ENCODE peak calls at places on chromosomes 5 and 9, in seven cellular contexts. M is ovary, V is uterus, A is cardiac muscle cell, Z is colonic mucosa, J is gastrocnemius medialis, K is A549. D is an unnamed sample. For H3K4me1, the result is how much of the 10 kb centered on the place peaks cover.

GRCh38 chr9:116276651-116277121 is 123.1 kb downstream of the PAPPA start:
- DNase-seq in M (no peak), V (no peak), A (no peak), Z (no peak), J (no peak), K (no peak), D (no peak)

GRCh38 chr5:54991446-54991845 is 6.1 kb upstream of the ESM1 start:
- DNase-seq in M (no peak), V (no peak), A (peak), Z (no peak), J (no peak), K (no peak), D (no peak)

GRCh38 chr5:69230181-69230580 is 4.5 kb upstream of the CDK7 start:
- DNase-seq in M (no peak), V (no peak), A (no peak), Z (no peak), J (no peak), K (no peak), D (no peak)

GRCh38 chr5:72167790-72168189 is 60.5 kb downstream of the MAP1B start:
- DNase-seq in M (peak), V (peak), A (peak), Z (no peak), J (peak), K (no peak), D (peak)

GRCh38 chr5:159316519-159317383 is 13.5 kb downstream of the IL12B start:
- DNase-seq in M (peak), V (no peak), A (peak), Z (peak), J (no peak), K (peak), D (no peak)

GRCh38 chr9:21965401-21965951 is 28.7 kb downstream of the CDKN2A start:
- DNase-seq in M (no peak), V (no peak), A (peak), Z (peak), J (peak), K (no peak), D (peak)

GRCh38 chr5:10563940-10564837 is at the start of gene ANKRD33B:
- DNase-seq in M (peak), V (peak), A (peak), Z (peak), J (no peak), K (peak), D (peak)

GRCh38 chr5:80399553-80400239 is 8.2 kb upstream of the ZFYVE16 start:
- DNase-seq in M (no peak), V (no peak), A (no peak), Z (no peak), J (no peak), K (peak), D (no peak)

GRCh38 chr5:34491251-34491620 is 164.9 kb upstream of the RAI14 start:
- DNase-seq in M (no peak), V (no peak), A (peak), Z (no peak), J (no peak), K (no peak), D (no peak)

GRCh38 chr9:117460743-117461142 is 45.9 kb upstream of the ASTN2 start:
- DNase-seq in M (no peak), V (no peak), A (no peak), Z (no peak), J (no peak), K (no peak), D (no peak)

GRCh38 chr5:129216001-129216400 is 121.5 kb downstream of the ISOC1 start:
- DNase-seq in M (no peak), V (no peak), A (no peak), Z (no peak), J (no peak), K (no peak), D (no peak)

GRCh38 chr5:105952875-105953274 is 1717.9 kb downstream of the EFNA5 start:
- DNase-seq in M (no peak), V (no peak), A (no peak), Z (no peak), J (no peak), K (no peak), D (no peak)

GRCh38 chr9:95981741-95982390 is 106.4 kb downstream of the ERCC6L2 start:
- DNase-seq in M (no peak), V (no peak), A (no peak), Z (no peak), J (no peak), K (no peak), D (no peak)

GRCh38 chr5:1474875-1475543 is 29.8 kb upstream of the SLC6A3 start:
- DNase-seq in M (no peak), V (peak), A (no peak), Z (no peak), J (no peak), K (no peak), D (no peak)

GRCh38 chr5:127426661-127427060 is 90.8 kb upstream of the PRRC1 start:
- DNase-seq in M (no peak), V (no peak), A (peak), Z (no peak), J (no peak), K (no peak), D (peak)

GRCh38 chr5:74432240-74432639 is 208.3 kb downstream of the ENC1 start:
- DNase-seq in M (no peak), V (no peak), A (no peak), Z (no peak), J (no peak), K (no peak), D (no peak)

GRCh38 chr5:96855041-96855872 is 21.0 kb upstream of the ERAP2 start:
- DNase-seq in M (no peak), V (no peak), A (no peak), Z (peak), J (peak), K (no peak), D (no peak)

GRCh38 chr5:136162001-136162400 is 29.4 kb downstream of the SMAD5 start:
- DNase-seq in M (no peak), V (no peak), A (no peak), Z (no peak), J (no peak), K (no peak), D (no peak)

GRCh38 chr9:104800068-104800785 is 36.3 kb downstream of the NIPSNAP3B start:
- DNase-seq in M (no peak), V (no peak), A (no peak), Z (no peak), J (no peak), K (no peak), D (no peak)

GRCh38 chr5:126868961-126869451 is 92.1 kb downstream of the LMNB1 start:
- DNase-seq in M (no peak), V (no peak), A (no peak), Z (no peak), J (no peak), K (no peak), D (no peak)

GRCh38 chr5:175707751-175708375 is 50.0 kb downstream of the HRH2 start:
- DNase-seq in M (no peak), V (no peak), A (no peak), Z (no peak), J (no peak), K (no peak), D (no peak)

GRCh38 chr5:159073030-159073429 is 26.7 kb downstream of the EBF1 start:
- DNase-seq in M (no peak), V (no peak), A (no peak), Z (no peak), J (no peak), K (no peak), D (no peak)

GRCh38 chr5:113224605-113225065 is 210.2 kb downstream of the TSSK1B start:
- DNase-seq in M (no peak), V (no peak), A (no peak), Z (no peak), J (no peak), K (no peak), D (no peak)

DNA sequence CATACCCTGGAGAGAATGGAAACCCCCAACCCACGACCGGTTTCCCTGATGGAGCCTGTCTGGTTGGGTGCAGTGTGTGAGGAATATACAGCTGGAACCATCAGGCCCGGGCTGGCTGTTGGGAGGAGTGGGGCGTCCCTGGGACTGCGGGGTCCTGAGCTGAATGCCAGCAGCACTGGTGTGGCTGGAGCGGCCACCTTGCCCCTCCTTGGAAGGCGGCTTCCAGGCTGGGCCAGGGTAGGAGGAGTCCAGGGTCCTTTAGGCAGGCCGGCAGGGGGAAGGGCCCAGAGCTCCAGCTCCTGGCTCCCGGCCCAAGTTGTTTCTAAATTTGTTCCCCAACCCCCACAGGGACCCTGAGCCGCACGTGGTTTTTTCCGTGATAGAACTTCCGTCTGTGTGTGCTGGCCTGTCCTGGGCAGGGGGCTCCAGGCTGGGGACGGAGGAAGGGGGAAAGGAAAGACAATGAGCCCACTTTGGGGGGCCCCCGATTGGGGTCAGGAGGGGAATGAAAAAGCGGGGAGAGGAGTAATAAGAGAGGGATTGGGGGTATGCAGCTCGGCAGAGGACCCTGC is 683 bp upstream of the TOR4A start:
- DNase-seq in M (peak), V (peak), A (peak), Z (peak), J (peak), K (peak), D (peak)
- H3K4me1 ChIP-seq in M (under half), V (under half), A (under half), Z (under half), J (under half), K (under half), D (half or more)

GRCh38 chr5:179623001-179623905 is at the start of gene HNRNPH1:
- DNase-seq in M (peak), V (peak), A (peak), Z (peak), J (peak), K (peak), D (peak)
- TF ChIP-seq CTCF in M (no peak), V (no peak), A (no peak), Z (no peak), J (peak), K (peak), D (no peak)

GRCh38 chr5:67490543-67491321 is 294.1 kb upstream of the CD180 start:
- DNase-seq in M (no peak), V (no peak), A (no peak), Z (peak), J (no peak), K (no peak), D (no peak)

GRCh38 chr5:67495072-67495471 is 298.5 kb upstream of the CD180 start:
- DNase-seq in M (peak), V (no peak), A (no peak), Z (no peak), J (peak), K (no peak), D (no peak)

GRCh38 chr5:67496051-67496450 is 299.5 kb upstream of the CD180 start:
- DNase-seq in M (no peak), V (no peak), A (no peak), Z (no peak), J (no peak), K (no peak), D (no peak)

GRCh38 chr5:67494186-67494842 is 297.7 kb upstream of the CD180 start:
- DNase-seq in M (peak), V (peak), A (no peak), Z (no peak), J (peak), K (no peak), D (no peak)

DNA sequence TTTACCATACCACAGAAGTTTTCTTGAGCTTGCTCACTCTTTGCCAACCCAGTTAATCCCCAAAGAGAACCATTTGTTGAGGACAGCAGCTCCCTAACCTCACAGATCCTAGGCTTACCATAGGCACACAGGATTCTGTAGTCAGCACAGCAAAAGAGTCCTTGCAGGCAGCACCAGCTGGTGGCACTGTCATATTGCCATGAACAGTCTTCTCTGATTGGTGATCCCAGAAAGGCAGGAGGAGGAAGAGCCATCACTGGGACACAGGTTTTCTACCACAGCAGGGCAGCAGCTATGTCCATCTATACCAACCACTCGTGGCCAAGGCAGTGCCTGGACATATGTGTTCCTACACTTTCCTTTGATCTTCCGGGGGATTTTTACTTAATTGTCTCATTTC is 297.1 kb upstream of the CD180 start:
- DNase-seq in M (peak), V (no peak), A (peak), Z (peak), J (peak), K (peak), D (peak)
- H3K27ac ChIP-seq in M (no peak), V (peak), A (no peak), Z (no peak), J (peak), K (no peak), D (no peak)

GRCh38 chr5:8327016-8327415 is 458.1 kb downstream of the MTRR start:
- DNase-seq in M (no peak), V (no peak), A (no peak), Z (no peak), J (no peak), K (no peak), D (no peak)
- H3K4me1 ChIP-seq in M (under half), V (under half), A (under half), Z (under half), J (under half), K (under half), D (under half)

DNA sequence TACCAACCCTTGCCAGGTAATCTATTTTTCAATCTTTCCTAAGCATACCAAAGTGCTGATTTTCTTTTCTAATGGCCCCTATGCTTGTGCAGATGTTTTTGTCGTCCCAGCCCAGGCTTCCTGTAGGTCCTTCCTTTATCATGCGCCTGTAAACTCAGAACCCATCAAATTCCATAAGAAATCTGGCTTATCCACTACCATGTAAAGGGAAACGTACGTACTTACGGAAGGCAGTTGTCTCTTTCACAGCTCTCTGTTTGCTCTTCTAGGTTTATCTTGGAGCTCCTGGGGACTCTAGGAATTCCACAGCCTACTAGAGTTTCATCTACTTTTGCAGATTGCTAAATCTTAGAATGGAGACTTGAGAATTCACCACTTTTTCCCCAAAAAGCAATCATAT is 9.0 kb downstream of the BRINP1 start:
- DNase-seq in M (no peak), V (no peak), A (no peak), Z (no peak), J (no peak), K (no peak), D (no peak)
- TF ChIP-seq CTCF in M (no peak), V (no peak), A (no peak), Z (no peak), J (no peak), K (no peak), D (no peak)

DNA sequence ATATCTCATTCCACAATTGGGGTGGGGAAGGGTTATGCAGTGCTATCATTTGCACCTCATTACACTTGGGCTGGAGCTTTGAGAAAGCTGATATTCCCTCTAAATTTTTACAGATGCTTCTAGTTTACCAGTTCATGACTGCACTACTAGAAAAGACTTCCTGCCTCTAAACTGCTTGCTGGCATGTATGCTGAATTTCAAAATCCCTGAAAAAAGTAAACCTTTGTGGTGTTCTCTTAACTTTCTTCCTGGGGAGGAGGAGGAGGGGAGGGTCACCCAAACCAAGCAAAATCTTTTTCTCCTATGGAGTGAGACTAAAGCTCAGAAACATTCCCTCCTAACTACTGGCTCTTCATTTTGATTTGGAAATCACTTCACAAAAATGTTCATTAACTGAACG is 45.1 kb downstream of the BNC2 start:
- DNase-seq in M (no peak), V (no peak), A (no peak), Z (no peak), J (no peak), K (no peak), D (no peak)
- H3K27ac ChIP-seq in M (no peak), V (peak), A (no peak), Z (no peak), J (no peak), K (no peak), D (peak)

DNA sequence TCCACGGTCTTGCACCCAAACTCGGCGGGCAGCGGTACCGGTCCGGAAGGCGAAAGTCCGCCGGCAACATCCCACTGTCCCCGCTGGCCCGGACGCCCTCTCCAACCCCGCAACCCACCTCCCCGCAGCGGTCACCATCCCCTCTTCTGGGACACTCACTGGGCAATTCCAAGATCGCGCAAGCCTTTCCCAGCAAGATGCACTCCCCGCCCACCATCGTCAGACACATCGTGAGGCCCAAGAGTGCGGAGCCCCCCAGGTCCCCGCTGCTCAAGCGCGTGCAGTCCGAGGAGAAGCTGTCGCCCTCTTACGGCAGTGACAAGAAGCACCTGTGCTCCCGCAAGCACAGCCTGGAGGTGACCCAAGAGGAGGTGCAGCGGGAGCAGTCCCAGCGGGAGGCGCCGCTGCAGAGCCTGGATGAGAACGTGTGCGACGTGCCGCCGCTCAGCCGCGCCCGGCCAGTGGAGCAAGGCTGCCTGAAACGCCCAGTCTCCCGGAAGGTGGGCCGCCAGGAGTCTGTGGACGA is 33.3 kb downstream of the CD180 start:
- DNase-seq in M (no peak), V (no peak), A (no peak), Z (no peak), J (no peak), K (no peak), D (no peak)
- H3K4me1 ChIP-seq in M (under half), V (under half), A (under half), Z (under half), J (under half), K (under half), D (under half)

DNA sequence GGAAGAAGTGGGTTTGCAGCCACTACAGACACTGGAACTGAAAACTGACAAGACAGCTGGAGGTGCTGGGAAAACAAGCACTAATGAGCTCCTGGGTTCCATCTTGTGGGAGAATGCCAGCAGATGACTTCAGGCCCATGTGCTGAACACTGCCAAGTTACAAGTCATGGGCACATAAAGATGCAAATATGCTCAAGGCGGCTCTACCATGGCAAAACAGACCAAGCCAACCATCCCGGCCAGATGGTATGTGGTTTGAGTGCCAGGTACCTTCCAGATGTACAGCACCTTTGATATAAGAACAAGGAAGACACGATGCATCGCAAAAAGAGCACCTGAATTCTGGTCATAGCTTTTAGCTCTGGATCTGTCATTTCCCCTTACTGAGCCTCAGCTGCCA is 19.9 kb downstream of the TNFSF8 start:
- DNase-seq in M (no peak), V (no peak), A (no peak), Z (no peak), J (no peak), K (no peak), D (no peak)
- TF ChIP-seq CTCF in M (no peak), V (no peak), A (no peak), Z (no peak), J (no peak), K (no peak), D (no peak)

GRCh38 chr9:93128715-93129224 is 5.3 kb downstream of the NINJ1 start:
- DNase-seq in M (no peak), V (no peak), A (no peak), Z (no peak), J (no peak), K (no peak), D (no peak)
- H3K27ac ChIP-seq in M (no peak), V (peak), A (no peak), Z (no peak), J (peak), K (no peak), D (peak)

D was measured in heart right ventricle.